ENCODE peak calls at places on chromosomes 2 and 18, in nine cellular contexts. Z is cardiac fibroblast, U is HCEC 1CT, A is mesendoderm, B is A549, G is choroid plexus epithelial cell, C is AG20443, X is A172, R is H9. P is an unnamed sample.

GRCh38 chr2:189143930-189144329 is 35.6 kb downstream of the COL5A2 start:
- DNase-seq in Z (peak; percentile 85), U (peak; percentile 91), A (no peak), B (peak; percentile 40), G (peak; percentile 91), C (peak; percentile 56), X (no peak), R (no peak), P (no peak)

GRCh38 chr2:205692095-205692494 is 9.8 kb downstream of the NRP2 start:
- DNase-seq in Z (no peak), U (peak; percentile 77), A (no peak), B (no peak), G (peak; percentile 62), C (peak; percentile 58), X (peak; percentile 75), R (no peak), P (no peak)

GRCh38 chr18:22688877-22689496 is 244.1 kb upstream of the RBBP8 start:
- DNase-seq in Z (no peak), U (no peak), A (no peak), B (no peak), G (no peak), C (no peak), X (no peak), R (no peak), P (no peak)

GRCh38 chr2:26968001-26968400 is 2.4 kb upstream of the MAPRE3 start:
- DNase-seq in Z (no peak), U (no peak), A (no peak), B (no peak), G (peak; percentile 69), C (no peak), X (peak; percentile 77), R (no peak), P (no peak)

GRCh38 chr2:127097841-127098651 is 8.9 kb downstream of the BIN1 start:
- DNase-seq in Z (no peak), U (no peak), A (no peak), B (no peak), G (no peak), C (no peak), X (no peak), R (no peak), P (no peak)

GRCh38 chr2:222641336-222641735 is 14.6 kb downstream of the FARSB start:
- DNase-seq in Z (no peak), U (no peak), A (no peak), B (no peak), G (peak; percentile 13), C (no peak), X (no peak), R (no peak), P (no peak)

GRCh38 chr2:24881623-24882022 is 38.4 kb downstream of the ADCY3 start:
- DNase-seq in Z (no peak), U (no peak), A (peak; percentile 45), B (no peak), G (no peak), C (no peak), X (no peak), R (no peak), P (no peak)

GRCh38 chr2:68828887-68829708 is 42.1 kb downstream of the BMP10 start:
- DNase-seq in Z (peak; percentile 96), U (peak; percentile 89), A (peak; percentile 32), B (peak; percentile 71), G (peak; percentile 98), C (peak; percentile 97), X (peak; percentile 97), R (peak; percentile 56), P (no peak)

GRCh38 chr2:10387033-10387432 is 61.1 kb downstream of the ODC1 start:
- DNase-seq in Z (no peak), U (no peak), A (no peak), B (no peak), G (no peak), C (no peak), X (no peak), R (no peak), P (no peak)

GRCh38 chr2:26401739-26402541 is at the start of gene DRC1:
- DNase-seq in Z (peak; percentile 77), U (peak; percentile 57), A (peak; percentile 96), B (peak; percentile 88), G (peak; percentile 81), C (peak; percentile 100), X (peak; percentile 39), R (peak; percentile 94), P (peak; percentile 95)

GRCh38 chr2:235568431-235568830 is 74.6 kb downstream of the AGAP1 start:
- DNase-seq in Z (no peak), U (no peak), A (no peak), B (no peak), G (peak; percentile 33), C (no peak), X (no peak), R (no peak), P (no peak)

GRCh38 chr2:40937284-40937683 is 485.4 kb upstream of the SLC8A1 start:
- DNase-seq in Z (no peak), U (no peak), A (no peak), B (no peak), G (no peak), C (no peak), X (no peak), R (no peak), P (no peak)

P was measured in ecto neural progenitor cell.